ENCODE peak calls at places on chromosomes 11 and 22, in seven cellular contexts. Q, L, M, I, W, T and Y are unnamed samples.

GRCh38 chr11:120054016-120054752 is 83.7 kb downstream of the TRIM29 start:
- DNase-seq in W (no peak), T (no peak), M (peak; percentile 48), Q (no peak), I (no peak), L (no peak), Y (no peak)

GRCh38 chr22:31093956-31094622 is 13.0 kb downstream of the SMTN start:
- DNase-seq in T (no peak), I (peak; percentile 30), Q (no peak), W (no peak), M (no peak), L (no peak), Y (no peak)

GRCh38 chr11:76723548-76723947 is 53.0 kb upstream of the LRRC32 start:
- DNase-seq in Q (no peak), T (no peak), L (no peak), I (no peak), M (no peak), W (peak; percentile 52), Y (no peak)

GRCh38 chr22:38967451-38968450 is 10.3 kb downstream of the APOBEC3A start:
- DNase-seq in W (no peak), I (no peak), M (peak; percentile 61), L (no peak), Q (peak; percentile 51), T (no peak), Y (no peak)

GRCh38 chr11:34300571-34301295 is 57.1 kb downstream of the ABTB2 start:
- DNase-seq in Q (no peak), M (no peak), W (no peak), I (no peak), L (no peak), T (no peak), Y (no peak)

GRCh38 chr11:61675826-61676225 is 4.4 kb upstream of the DAGLA start:
- DNase-seq in T (no peak), W (peak; percentile 37), L (no peak), Q (no peak), I (no peak), M (no peak), Y (no peak)

GRCh38 chr11:19919050-19919561 is 206.5 kb downstream of the NAV2 start:
- DNase-seq in T (no peak), L (no peak), Q (peak; percentile 51), M (no peak), I (peak; percentile 27), W (peak; percentile 97), Y (peak; percentile 69)

GRCh38 chr11:102172127-102172848 is 62.0 kb downstream of the YAP1 start:
- DNase-seq in L (no peak), Q (peak; percentile 53), I (peak; percentile 29), W (peak; percentile 86), M (no peak), T (no peak), Y (no peak)

GRCh38 chr11:56932572-56933235 is 56.0 kb upstream of the OR5AK2 start:
- DNase-seq in W (peak; percentile 89), I (no peak), M (no peak), Q (no peak), L (no peak), T (no peak), Y (peak; percentile 36)

GRCh38 chr22:20141186-20142077 is 9.4 kb downstream of the CCDC188 start:
- DNase-seq in L (no peak), T (no peak), I (no peak), W (peak; percentile 91), M (no peak), Q (no peak), Y (no peak)

GRCh38 chr22:47071078-47071811 is 308.8 kb downstream of the TBC1D22A start:
- DNase-seq in W (no peak), I (no peak), Q (no peak), T (no peak), L (no peak), M (no peak), Y (no peak)

GRCh38 chr11:67468056-67468455 is 995 bp downstream of the TMEM134 start:
- DNase-seq in M (no peak), T (no peak), L (no peak), I (peak; percentile 35), Q (no peak), W (peak; percentile 36), Y (no peak)

GRCh38 chr11:33941637-33942160 is 49.8 kb upstream of the LMO2 start:
- DNase-seq in I (peak; percentile 66), M (peak; percentile 75), Q (peak; percentile 35), L (no peak), W (peak; percentile 57), T (no peak), Y (no peak)

GRCh38 chr22:29044657-29045176 is 16.9 kb downstream of the C22orf31 start:
- DNase-seq in W (peak; percentile 91), I (peak; percentile 21), M (no peak), L (no peak), T (no peak), Q (peak; percentile 37), Y (peak; percentile 71)

GRCh38 chr11:3905080-3905953 is 49.9 kb downstream of the STIM1 start:
- DNase-seq in I (no peak), M (no peak), Q (peak; percentile 38), L (no peak), T (peak; percentile 13), W (peak; percentile 84), Y (peak; percentile 92)

GRCh38 chr11:7170431-7170830 is 81.3 kb upstream of the SYT9 start:
- DNase-seq in W (no peak), I (no peak), M (no peak), T (no peak), Q (no peak), L (no peak), Y (no peak)

GRCh38 chr22:24952837-24953293 is 349 bp downstream of the KIAA1671 start:
- DNase-seq in Q (peak; percentile 35), I (peak; percentile 61), L (peak; percentile 65), T (peak; percentile 88), M (no peak), W (peak; percentile 80), Y (no peak)

GRCh38 chr11:42482822-42483221 is 829.0 kb upstream of the API5 start:
- DNase-seq in M (no peak), T (no peak), I (no peak), Q (no peak), L (no peak), W (no peak), Y (no peak)

GRCh38 chr22:45880732-45881523 is 96.0 kb downstream of the WNT7B start:
- DNase-seq in M (no peak), Q (no peak), W (peak; percentile 42), T (peak; percentile 60), I (no peak), L (no peak), Y (no peak)

GRCh38 chr22:36294801-36295200 is 41.9 kb downstream of the APOL1 start:
- DNase-seq in L (no peak), I (no peak), T (no peak), W (no peak), M (no peak), Q (no peak), Y (no peak)

GRCh38 chr22:24728790-24729637 is 45.5 kb downstream of the PIWIL3 start:
- DNase-seq in Q (peak; percentile 51), L (no peak), T (peak; percentile 9), W (no peak), M (peak; percentile 72), I (peak; percentile 70), Y (no peak)

GRCh38 chr11:3231851-3232744 is at the start of gene MRGPRE:
- DNase-seq in I (no peak), L (no peak), M (peak; percentile 56), W (peak; percentile 58), T (peak; percentile 34), Q (no peak), Y (no peak)

GRCh38 chr11:122105009-122105828 is 10.8 kb downstream of the BLID start:
- DNase-seq in T (no peak), I (peak; percentile 14), W (peak; percentile 65), L (no peak), M (no peak), Q (no peak), Y (no peak)

GRCh38 chr11:69011624-69012091 is 1.4 kb downstream of the MRGPRF start:
- DNase-seq in I (no peak), M (no peak), L (no peak), T (no peak), W (no peak), Q (no peak), Y (no peak)

DNA sequence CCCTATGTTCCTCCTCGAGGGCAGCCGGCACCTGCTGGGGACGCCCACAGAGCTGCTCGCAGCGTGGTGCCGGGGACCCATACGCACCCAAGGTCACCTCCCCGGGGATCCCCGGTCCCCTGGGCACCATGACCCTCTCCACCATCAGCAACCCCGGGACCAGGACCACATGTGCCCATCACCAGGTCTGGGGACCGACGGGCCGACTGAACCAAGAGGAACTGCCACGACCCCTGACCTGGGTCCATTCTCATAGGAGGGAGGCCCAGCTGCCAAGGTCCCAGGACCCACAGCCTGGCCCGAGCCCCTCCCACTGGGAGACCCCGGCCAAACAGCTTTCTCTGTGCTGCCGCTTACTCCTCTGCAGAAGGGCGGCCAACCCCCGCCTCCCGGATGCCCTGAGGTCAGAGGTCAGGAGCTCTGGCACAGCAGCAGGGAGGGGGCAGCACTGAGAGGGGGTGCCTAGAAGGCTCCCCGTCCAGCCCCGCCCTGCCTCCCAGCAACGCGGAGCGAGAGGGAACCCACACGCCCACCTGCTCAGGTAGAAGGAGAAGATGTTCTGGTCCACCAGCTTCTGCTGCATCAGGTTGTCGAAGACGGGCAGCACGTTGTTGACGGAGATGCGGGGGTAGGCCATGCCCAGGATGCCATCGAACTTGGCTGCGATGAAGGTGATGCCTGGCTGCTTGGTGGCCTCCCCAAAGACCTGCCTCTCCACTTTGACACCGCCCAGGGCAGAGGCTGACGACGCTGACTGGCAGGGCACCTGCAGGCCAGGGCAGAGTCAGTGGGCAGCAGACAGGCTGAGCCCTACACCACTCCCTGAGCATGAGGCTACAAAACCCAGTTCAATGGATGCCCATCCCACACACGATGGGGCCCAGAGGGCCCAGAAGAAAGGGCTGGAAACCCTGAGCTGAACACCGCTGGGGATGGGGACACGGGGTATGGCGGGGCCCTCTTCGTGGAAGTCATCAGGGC is 6.6 kb downstream of the CTSD start:
- DNase-seq in T (no peak), Q (no peak), M (no peak), W (no peak), I (no peak), L (no peak), Y (no peak)
- H3K27ac ChIP-seq in T (no peak overlapping the region), Q (no peak overlapping the region), M (peak overlapping the region; percentile 76), W (no peak overlapping the region), I (peak overlapping the region; percentile 48), L (no peak overlapping the region), Y (no peak overlapping the region)

GRCh38 chr22:23269441-23270211 is 89.3 kb downstream of the BCR start:
- DNase-seq in M (no peak), T (peak; percentile 83), I (no peak), L (no peak), W (no peak), Q (no peak), Y (no peak)
- H3K4me3 ChIP-seq in M (no peak overlapping the region), T (no peak overlapping the region), I (no peak overlapping the region), L (no peak overlapping the region), W (no peak overlapping the region), Q (no peak overlapping the region), Y (no peak overlapping the region)

DNA sequence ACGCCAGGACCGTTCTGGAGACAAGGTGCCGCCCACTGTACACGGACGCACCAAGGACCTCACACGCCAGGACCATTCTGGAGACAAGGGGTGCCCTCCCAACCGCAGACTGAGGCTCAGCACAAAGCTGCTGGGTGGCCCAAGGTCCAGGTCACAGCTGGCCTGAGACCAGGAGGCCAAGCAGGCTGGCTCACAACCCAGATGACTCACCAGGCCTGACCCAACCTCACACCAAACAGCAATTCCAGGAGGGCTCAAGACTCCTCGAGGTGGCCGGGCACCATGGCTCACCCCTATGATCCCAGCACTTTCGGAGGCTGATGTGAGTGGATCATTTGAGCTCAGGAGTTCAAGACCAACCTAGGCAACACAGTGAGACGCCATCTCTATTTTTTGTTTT is 14.8 kb downstream of the BRD1 start:
- DNase-seq in Q (no peak), T (no peak), W (peak; percentile 51), M (no peak), I (no peak), L (no peak), Y (peak; percentile 91)
- H3K4me1 ChIP-seq in Q (no peaks in the 10 kb centered on the region), T (no peaks in the 10 kb centered on the region), W (peaks cover 4% of the 10 kb centered on the region), M (peaks cover 47% of the 10 kb centered on the region), I (peaks cover 7% of the 10 kb centered on the region), L (no peaks in the 10 kb centered on the region), Y (peaks cover 36% of the 10 kb centered on the region)

GRCh38 chr11:127567237-127567932 is 566.8 kb upstream of the KIRREL3 start:
- DNase-seq in Q (no peak), I (no peak), M (no peak), T (peak; percentile 63), W (no peak), L (no peak), Y (no peak)
- H3K27ac ChIP-seq in Q (no peak overlapping the region), I (no peak overlapping the region), M (no peak overlapping the region), T (peak overlapping the region; percentile 40), W (no peak overlapping the region), L (no peak overlapping the region), Y (no peak overlapping the region)